ENCODE peak calls at places on chromosomes 5 and 9, in nine cellular contexts. V is WTC11, O is glutamatergic neuron, L is body of pancreas, S is fibroblast of the aortic adventitia, R is CD14-positive monocyte, G is tibial artery, B is foreskin fibroblast, J is progenitor cell of endocrine pancreas. P is an unnamed sample.

GRCh38 chr9:111789881-111790280 is 4.9 kb downstream of the SHOC1 start:
- DNase-seq in L (no peak), G (no peak), S (no peak), V (no peak), B (no peak), J (no peak), O (no peak), R (no peak), P (no peak)

GRCh38 chr9:94112716-94113465 is 28.6 kb downstream of the PTPDC1 start:
- DNase-seq in G (no peak), L (no peak), O (no peak), B (no peak), S (no peak), V (no peak), J (no peak), R (no peak), P (no peak)

GRCh38 chr5:77143998-77144836 is 57.1 kb upstream of the ZBED3 start:
- DNase-seq in J (peak; percentile 50), L (peak; percentile 82), S (peak; percentile 70), O (peak; percentile 79), V (peak; percentile 73), G (peak; percentile 71), R (peak; percentile 55), B (peak; percentile 90), P (peak; percentile 73)

GRCh38 chr9:34451545-34451944 is 6.8 kb downstream of the FAM219A start:
- DNase-seq in J (no peak), G (no peak), B (peak; percentile 45), L (no peak), O (no peak), S (no peak), R (no peak), V (no peak), P (no peak)

GRCh38 chr5:73336366-73336765 is 112.2 kb downstream of the FOXD1 start:
- DNase-seq in B (no peak), R (no peak), V (no peak), L (no peak), S (peak; percentile 46), J (no peak), G (no peak), O (no peak), P (no peak)

GRCh38 chr9:13621871-13622564 is 342.5 kb upstream of the MPDZ start:
- DNase-seq in B (no peak), R (no peak), L (no peak), G (no peak), J (no peak), O (no peak), V (no peak), S (no peak), P (no peak)

GRCh38 chr5:78211052-78211451 is 83.4 kb downstream of the AP3B1 start:
- DNase-seq in R (no peak), O (no peak), G (no peak), L (no peak), S (no peak), J (no peak), B (no peak), V (no peak), P (no peak)

GRCh38 chr5:76561247-76561891 is 61.8 kb downstream of the F2RL2 start:
- DNase-seq in R (no peak), S (no peak), V (no peak), G (no peak), O (no peak), J (no peak), L (no peak), B (no peak), P (no peak)

GRCh38 chr9:113548221-113549041 is 84.9 kb downstream of the RGS3 start:
- DNase-seq in G (peak; percentile 69), R (no peak), J (no peak), L (peak; percentile 78), V (no peak), B (peak; percentile 16), S (peak; percentile 81), O (no peak), P (no peak)

GRCh38 chr5:139272471-139273321 is 20.8 kb upstream of the MATR3 start:
- DNase-seq in L (peak; percentile 28), V (no peak), B (peak; percentile 77), S (peak; percentile 34), G (no peak), O (no peak), R (no peak), J (no peak), P (no peak)

GRCh38 chr5:130164966-130165365 is 260.7 kb downstream of the CHSY3 start:
- DNase-seq in J (no peak), R (no peak), G (no peak), L (no peak), B (peak; percentile 28), O (no peak), S (peak; percentile 25), V (no peak), P (no peak)

GRCh38 chr9:87213948-87214347 is 266.6 kb upstream of the GAS1 start:
- DNase-seq in L (no peak), B (no peak), O (no peak), V (no peak), R (no peak), G (no peak), S (no peak), J (no peak), P (no peak)

GRCh38 chr5:1101991-1102713 is 9.7 kb downstream of the SLC12A7 start:
- DNase-seq in R (no peak), S (no peak), J (no peak), G (no peak), V (peak; percentile 41), B (peak; percentile 43), O (peak; percentile 57), L (no peak), P (no peak)

GRCh38 chr9:105054488-105054887 is 126.5 kb upstream of the ABCA1 start:
- DNase-seq in O (no peak), J (no peak), V (no peak), B (peak; percentile 83), G (no peak), S (peak; percentile 73), L (peak; percentile 68), R (no peak), P (no peak)

GRCh38 chr9:89606567-89607311 is 1.9 kb downstream of the GADD45G start:
- DNase-seq in S (peak; percentile 33), B (peak; percentile 12), R (no peak), J (no peak), G (no peak), V (peak; percentile 41), L (peak; percentile 84), O (peak; percentile 83), P (peak; percentile 54)

GRCh38 chr5:9447691-9448090 is 98.2 kb downstream of the SEMA5A start:
- DNase-seq in J (no peak), G (no peak), B (peak; percentile 74), L (no peak), R (no peak), O (no peak), V (no peak), S (no peak), P (no peak)

GRCh38 chr5:96226941-96227552 is 206.0 kb downstream of the PCSK1 start:
- DNase-seq in R (no peak), S (peak; percentile 96), V (no peak), B (peak; percentile 95), J (no peak), O (no peak), G (peak; percentile 57), L (peak; percentile 43), P (no peak)

GRCh38 chr9:135394131-135394530 is 85.5 kb upstream of the PPP1R26 start:
- DNase-seq in V (no peak), G (no peak), B (no peak), J (no peak), S (no peak), O (no peak), R (no peak), L (no peak), P (no peak)

GRCh38 chr9:122030357-122030756 is 62.8 kb downstream of the TTLL11 start:
- DNase-seq in O (no peak), L (no peak), R (no peak), G (no peak), J (no peak), S (no peak), V (no peak), B (no peak), P (no peak)

GRCh38 chr5:178113141-178113787 is at the start of gene N4BP3:
- DNase-seq in B (peak; percentile 63), S (peak; percentile 18), J (peak; percentile 78), O (peak; percentile 83), V (peak; percentile 86), R (no peak), L (peak; percentile 72), G (no peak), P (peak; percentile 86)

DNA sequence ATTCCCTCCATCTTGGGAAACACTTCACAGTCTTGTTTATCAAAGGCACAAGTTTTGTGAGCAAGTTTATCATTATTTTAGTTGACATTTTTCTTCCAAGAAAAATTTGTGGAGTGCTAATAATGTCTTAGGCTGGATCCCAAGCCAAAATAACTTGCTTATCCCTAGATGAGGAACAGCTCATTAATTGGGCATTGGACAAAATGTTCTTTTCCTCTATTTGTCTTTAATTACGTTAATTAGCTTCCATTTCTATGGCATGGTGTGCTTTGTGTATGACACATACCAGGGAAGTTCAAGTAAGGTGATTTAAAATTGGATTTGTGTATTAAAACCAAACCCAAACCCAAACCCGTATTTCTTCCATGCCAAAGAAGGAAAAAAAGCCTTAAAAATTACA is 379.5 kb downstream of the SH3GL2 start:
- DNase-seq in R (no peak), B (no peak), O (no peak), L (no peak), S (no peak), J (no peak), V (no peak), G (no peak), P (no peak)
- TF ChIP-seq CTCF in R (no peak), B (no peak), O (no peak), L (no peak), S (no peak), J (no peak), V (no peak), G (no peak), P (no peak)

DNA sequence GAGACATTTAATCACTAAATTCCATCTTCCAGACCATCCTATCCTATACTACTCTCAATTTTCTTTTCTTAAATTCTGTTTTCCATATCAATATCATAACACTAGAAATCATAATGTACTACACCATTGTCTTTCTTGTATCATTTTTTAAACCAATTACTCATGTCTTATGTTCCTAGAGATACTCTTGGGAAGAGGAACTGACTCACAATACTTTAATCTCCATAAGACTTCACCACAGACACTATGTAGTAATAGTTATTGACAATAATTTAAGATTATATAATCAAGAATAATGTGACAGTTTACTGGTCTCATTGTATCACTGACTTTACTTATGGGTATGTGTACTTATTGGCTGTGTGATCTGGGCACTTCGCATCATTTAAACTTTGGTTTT is 43.8 kb downstream of the PCDHGC5 start:
- DNase-seq in O (no peak), S (no peak), R (no peak), G (no peak), L (no peak), V (no peak), J (no peak), B (peak; percentile 22), P (no peak)
- TF ChIP-seq CTCF in O (no peak), S (no peak), R (no peak), G (no peak), L (no peak), V (no peak), J (no peak), B (no peak), P (no peak)

GRCh38 chr5:54804521-54804920 is 180.9 kb downstream of the ESM1 start:
- DNase-seq in G (no peak), V (no peak), R (no peak), S (peak; percentile 63), L (no peak), J (no peak), B (peak; percentile 29), O (no peak), P (no peak)
- TF ChIP-seq CTCF in G (no peak), V (no peak), R (no peak), S (no peak), L (no peak), J (no peak), B (no peak), O (no peak), P (no peak)

GRCh38 chr5:11334404-11334803 is 569.8 kb downstream of the CTNND2 start:
- DNase-seq in L (no peak), B (no peak), S (no peak), R (no peak), O (no peak), J (no peak), G (no peak), V (no peak), P (no peak)
- TF ChIP-seq CTCF in L (no peak), B (no peak), S (no peak), R (no peak), O (no peak), J (no peak), G (no peak), V (no peak), P (no peak)